ENCODE peak calls at places on chromosomes 1 and 21, in four cellular contexts. L is A549, J is K562, X is HepG2. W is an unnamed sample.

GRCh38 chr1:222097646-222098045 is 355.8 kb upstream of the DUSP10 start:
- DNase-seq in L (no peak), J (no peak), X (no peak), W (no peak)

GRCh38 chr1:211738709-211739301 is 63.4 kb upstream of the NEK2 start:
- DNase-seq in L (no peak), J (no peak), X (no peak), W (peak; percentile 7)

GRCh38 chr1:156626079-156626438 is 6.8 kb downstream of the HAPLN2 start:
- DNase-seq in L (no peak), J (no peak), X (no peak), W (no peak)

GRCh38 chr1:19128965-19129514 is 81.0 kb downstream of the UBR4 start:
- DNase-seq in L (no peak), J (no peak), X (no peak), W (no peak)

GRCh38 chr1:210841926-210842625 is 291.9 kb downstream of the KCNH1 start:
- DNase-seq in L (no peak), J (no peak), X (no peak), W (no peak)

GRCh38 chr21:42218836-42219605 is at the start of gene ABCG1:
- DNase-seq in L (peak; percentile 29), J (peak; percentile 47), X (no peak), W (peak; percentile 13)

GRCh38 chr1:223031690-223032601 is 111.1 kb downstream of the TLR5 start:
- DNase-seq in L (no peak), J (no peak), X (no peak), W (no peak)

GRCh38 chr1:31944205-31945089 is 6.3 kb upstream of the PTP4A2 start:
- DNase-seq in L (peak; percentile 77), J (peak; percentile 94), X (peak; percentile 46), W (peak; percentile 87)

GRCh38 chr1:8121261-8122159 is 95.4 kb upstream of the ERRFI1 start:
- DNase-seq in L (no peak), J (peak; percentile 38), X (peak; percentile 91), W (peak; percentile 94)

GRCh38 chr1:3237994-3238704 is 169.1 kb downstream of the PRDM16 start:
- DNase-seq in L (no peak), J (no peak), X (peak; percentile 80), W (no peak)

GRCh38 chr1:16236091-16236494 is 890 bp downstream of the CPLANE2 start:
- DNase-seq in L (peak; percentile 81), J (peak; percentile 51), X (peak; percentile 35), W (peak; percentile 18)

GRCh38 chr1:198669023-198669698 is 30.3 kb downstream of the PTPRC start:
- DNase-seq in L (peak; percentile 44), J (peak; percentile 23), X (peak; percentile 16), W (peak; percentile 95)

DNA sequence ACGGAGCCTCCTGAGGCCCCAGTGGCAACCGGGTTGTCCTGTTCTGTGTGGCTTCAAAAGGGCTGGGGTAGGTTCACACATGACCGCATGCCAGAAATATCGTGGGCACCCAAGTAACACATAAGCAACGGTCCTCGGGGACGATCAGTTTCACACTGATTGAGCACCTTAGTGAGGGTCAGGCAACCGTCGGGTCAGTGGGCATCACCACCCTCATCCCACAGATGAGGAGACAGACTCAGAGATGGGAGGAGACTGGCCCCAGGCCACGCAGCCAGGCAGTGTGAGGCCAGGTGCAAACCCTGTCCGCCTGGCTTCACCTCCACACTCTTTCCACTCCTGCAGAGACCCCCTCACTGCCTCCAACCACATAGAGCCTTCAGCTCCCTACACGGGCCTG is 309.8 kb downstream of the MATN1 start:
- DNase-seq in L (no peak), J (no peak), X (no peak), W (no peak)
- TF ChIP-seq RAD21 in L (no peak), J (no peak), X (no peak), W (no peak)

GRCh38 chr21:35108887-35109286 is 59.8 kb upstream of the RUNX1 start:
- DNase-seq in L (no peak), J (no peak), X (no peak), W (no peak)
- TF ChIP-seq MAFK in L (peak; percentile 27), J (no peak), X (peak; percentile 33), W (peak; percentile 63)

DNA sequence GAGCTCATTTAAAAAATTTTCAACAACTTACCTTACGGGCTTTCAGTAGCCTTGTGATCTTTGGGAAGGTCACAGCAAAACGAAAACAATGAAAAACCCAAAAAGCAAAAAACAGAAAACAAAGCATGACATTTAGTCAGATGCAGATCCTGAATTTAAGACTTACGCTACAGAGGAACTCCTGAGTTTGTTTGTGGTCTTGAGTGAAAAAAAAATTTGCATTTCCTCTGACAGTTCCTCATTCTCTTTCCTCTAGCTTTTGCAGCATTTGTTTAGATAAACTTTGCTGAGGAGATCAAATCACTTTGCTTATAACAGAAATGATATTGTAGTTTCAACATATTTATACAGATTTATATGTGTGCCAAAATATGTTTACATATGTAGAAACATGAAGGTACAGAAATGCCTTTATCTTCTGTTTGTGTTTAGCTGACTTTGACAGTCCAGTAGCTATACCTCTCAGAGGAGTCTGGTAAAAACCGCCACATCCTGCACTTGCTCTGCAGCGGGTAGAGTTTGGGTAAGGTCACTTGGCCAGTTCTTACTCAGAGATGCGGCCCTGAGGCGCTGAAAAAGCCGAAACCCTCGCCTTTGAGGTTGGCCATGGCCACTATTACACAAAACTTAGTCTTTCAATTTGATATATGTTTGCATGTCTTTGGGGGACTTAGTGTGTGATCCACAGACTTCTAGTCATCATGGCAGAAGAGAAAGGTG is 142.5 kb downstream of the TNR start:
- DNase-seq in L (no peak), J (no peak), X (no peak), W (no peak)
- TF ChIP-seq MAZ in L (no peak), J (no peak), X (no peak), W (no peak)

DNA sequence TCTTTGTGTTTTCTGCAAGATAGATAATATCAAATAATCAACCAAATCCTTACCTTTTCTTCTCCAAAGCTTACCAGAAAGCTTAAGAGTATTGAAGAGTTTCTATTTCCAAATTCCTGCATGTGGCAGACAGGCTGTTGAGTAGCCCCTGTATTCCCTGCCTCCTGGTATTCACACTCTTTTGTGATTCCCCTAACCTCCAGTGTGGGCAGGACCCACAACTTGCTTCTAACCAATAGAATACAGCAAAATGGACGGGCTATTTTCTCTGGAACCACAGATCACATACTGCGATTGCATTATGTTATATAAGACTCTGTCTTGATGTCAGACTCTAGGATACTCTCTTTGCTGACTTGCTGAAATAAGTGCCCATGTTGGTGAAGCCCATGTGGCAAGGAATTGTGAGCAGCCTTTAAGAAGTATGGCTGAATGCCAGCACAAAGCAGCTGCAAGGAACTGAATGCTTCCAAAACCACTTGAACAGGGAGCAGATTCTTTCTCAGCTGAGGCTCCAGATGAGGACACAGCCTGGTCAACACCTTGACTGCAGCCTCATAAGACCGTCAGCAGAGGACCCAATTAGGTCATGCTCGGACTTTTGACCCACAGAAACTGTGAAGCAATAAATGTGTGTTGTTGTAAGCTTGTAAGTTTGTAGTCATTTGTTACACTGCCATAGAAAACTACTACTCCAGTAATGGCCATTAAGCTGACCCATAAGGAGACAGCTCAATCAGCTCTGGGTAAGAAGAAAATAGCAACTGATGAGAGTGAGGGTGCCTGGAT is 47.9 kb upstream of the PLXNA2 start:
- DNase-seq in L (no peak), J (no peak), X (no peak), W (no peak)
- TF ChIP-seq RAD21 in L (no peak), J (no peak), X (no peak), W (no peak)

W was measured in IMR-90.